ENCODE peak calls at places on chromosomes 1 and 21, in six cellular contexts. J, A, I, X, N and R are unnamed samples.

GRCh38 chr21:32359719-32360260 is 33.0 kb downstream of the URB1 start:
- DNase-seq in J (no peak), I (no peak), A (no peak), X (peak), N (peak), R (no peak)

GRCh38 chr1:20107351-20107750 is 12.0 kb downstream of the PLA2G2D start:
- DNase-seq in N (no peak), I (no peak), J (no peak), A (no peak), X (no peak), R (no peak)

GRCh38 chr1:64183380-64183984 is 19.9 kb upstream of the UBE2U start:
- DNase-seq in J (no peak), N (no peak), X (no peak), A (no peak), I (no peak), R (no peak)

GRCh38 chr1:178385662-178386061 is 111.1 kb downstream of the CLEC20A start:
- DNase-seq in A (no peak), I (no peak), N (peak), J (no peak), X (no peak), R (peak)

GRCh38 chr1:109427171-109427467 is 871 bp upstream of the PSMA5 start:
- DNase-seq in I (no peak), J (no peak), X (peak), N (no peak), A (no peak), R (no peak)

GRCh38 chr1:178241057-178241456 is 147.2 kb downstream of the RASAL2 start:
- DNase-seq in A (no peak), I (peak), J (peak), N (peak), X (no peak), R (peak)

GRCh38 chr1:112674986-112675727 is 698 bp downstream of the MOV10 start:
- DNase-seq in I (peak), J (no peak), A (peak), X (no peak), N (no peak), R (no peak)

GRCh38 chr1:119316870-119317416 is 51.6 kb upstream of the HAO2 start:
- DNase-seq in I (no peak), A (no peak), J (no peak), N (no peak), X (no peak), R (no peak)